ENCODE peak calls at places on chromosome 11, in four cellular contexts. J is T-cell, U is SJSA1, E is retinal pigment epithelial cell. Y is an unnamed sample.

GRCh38 chr11:23257088-23257487 is 396.8 kb upstream of the CCDC179 start:
- DNase-seq in J (no peak), E (no peak), U (no peak), Y (no peak)

GRCh38 chr11:86152006-86152862 is 83.3 kb upstream of the PICALM start:
- DNase-seq in E (peak; percentile 81), J (no peak), U (peak; percentile 52), Y (no peak)

GRCh38 chr11:122690801-122691649 is 35.5 kb downstream of the UBASH3B start:
- DNase-seq in E (no peak), U (no peak), J (no peak), Y (no peak)

GRCh38 chr11:122209619-122210377 is 93.8 kb upstream of the BLID start:
- DNase-seq in J (no peak), U (no peak), E (peak; percentile 83), Y (no peak)

GRCh38 chr11:131038597-131038996 is 122.3 kb upstream of the SNX19 start:
- DNase-seq in J (no peak), U (peak; percentile 1), E (no peak), Y (no peak)

GRCh38 chr11:8356216-8356615 is 92.5 kb upstream of the LMO1 start:
- DNase-seq in E (no peak), U (no peak), J (no peak), Y (no peak)

GRCh38 chr11:23725752-23726151 is 771.1 kb upstream of the LUZP2 start:
- DNase-seq in J (no peak), E (peak; percentile 89), U (no peak), Y (no peak)

GRCh38 chr11:119730789-119731386 is 1.9 kb upstream of the NECTIN1 start:
- DNase-seq in J (no peak), U (no peak), E (no peak), Y (no peak)

GRCh38 chr11:113874096-113874919 is 1.1 kb downstream of the USP28 start:
- DNase-seq in U (no peak), J (no peak), E (no peak), Y (no peak)

GRCh38 chr11:65650547-65651338 is 12.0 kb downstream of the RELA start:
- DNase-seq in J (no peak), U (no peak), E (no peak), Y (no peak)

GRCh38 chr11:116189378-116190170 is 583.2 kb downstream of the BUD13 start:
- DNase-seq in J (no peak), U (no peak), E (no peak), Y (no peak)

GRCh38 chr11:61259363-61259762 is 18.4 kb downstream of the PGA5 start:
- DNase-seq in U (no peak), E (no peak), J (no peak), Y (no peak)

GRCh38 chr11:128549256-128549944 is 38.0 kb downstream of the ETS1 start:
- DNase-seq in U (no peak), J (no peak), E (no peak), Y (no peak)

GRCh38 chr11:129315781-129316579 is 59.7 kb upstream of the BARX2 start:
- DNase-seq in U (no peak), J (no peak), E (no peak), Y (no peak)

GRCh38 chr11:115503886-115504278 is 333 bp downstream of the CADM1 start:
- DNase-seq in J (peak; percentile 2), U (no peak), E (no peak), Y (no peak)

GRCh38 chr11:116217006-116217405 is 555.8 kb downstream of the BUD13 start:
- DNase-seq in J (no peak), U (no peak), E (no peak), Y (no peak)